ENCODE peak calls at places on chromosomes 1 and 21, in ten cellular contexts. One of them, this sample, is unnamed.

GRCh38 chr1:109024651-109025050 is 17.3 kb downstream of the WDR47 start:
- DNase-seq in mucosa of descending colon: no peak
- DNase-seq in anterior cingulate cortex: no peak
- DNase-seq in fibroblast of pulmonary artery: no peak
- DNase-seq in CD8-positive, alpha-beta memory T cell: no peak
- DNase-seq in hypothalamus: no peak
- DNase-seq in D341Med: no peak
- DNase-seq in AG09309: no peak
- DNase-seq in activated CD4-positive, alpha-beta T cell treated with anti-CD3 and anti-CD28 coated beads, Interleukin-2, amount 10 ng/mL, durations not matched to agents 7 days and 5 days: no peak
- DNase-seq in posterior cingulate gyrus: no peak
- DNase-seq in this sample: no peak

GRCh38 chr1:53051676-53052075 is 10.3 kb upstream of the PODN start:
- DNase-seq in mucosa of descending colon: no peak
- DNase-seq in anterior cingulate cortex: no peak
- DNase-seq in fibroblast of pulmonary artery: no peak
- DNase-seq in CD8-positive, alpha-beta memory T cell: no peak
- DNase-seq in hypothalamus: no peak
- DNase-seq in D341Med: no peak
- DNase-seq in AG09309: no peak
- DNase-seq in activated CD4-positive, alpha-beta T cell treated with anti-CD3 and anti-CD28 coated beads, Interleukin-2, amount 10 ng/mL, durations not matched to agents 7 days and 5 days: no peak
- DNase-seq in posterior cingulate gyrus: no peak
- DNase-seq in this sample: no peak

GRCh38 chr1:2290595-2291510 is 62.7 kb downstream of the SKI start:
- DNase-seq in mucosa of descending colon: peak
- DNase-seq in anterior cingulate cortex: peak
- DNase-seq in fibroblast of pulmonary artery: peak
- DNase-seq in CD8-positive, alpha-beta memory T cell: peak
- DNase-seq in hypothalamus: peak
- DNase-seq in D341Med: no peak
- DNase-seq in AG09309: peak
- DNase-seq in activated CD4-positive, alpha-beta T cell treated with anti-CD3 and anti-CD28 coated beads, Interleukin-2, amount 10 ng/mL, durations not matched to agents 7 days and 5 days: peak
- DNase-seq in posterior cingulate gyrus: peak
- DNase-seq in this sample: no peak

GRCh38 chr1:246577720-246578106 is 11.5 kb downstream of the CNST start:
- DNase-seq in mucosa of descending colon: no peak
- DNase-seq in anterior cingulate cortex: no peak
- DNase-seq in fibroblast of pulmonary artery: no peak
- DNase-seq in CD8-positive, alpha-beta memory T cell: no peak
- DNase-seq in hypothalamus: no peak
- DNase-seq in D341Med: no peak
- DNase-seq in AG09309: no peak
- DNase-seq in activated CD4-positive, alpha-beta T cell treated with anti-CD3 and anti-CD28 coated beads, Interleukin-2, amount 10 ng/mL, durations not matched to agents 7 days and 5 days: no peak
- DNase-seq in posterior cingulate gyrus: no peak
- DNase-seq in this sample: no peak

GRCh38 chr1:228014235-228014930 is 7.6 kb downstream of the WNT3A start:
- DNase-seq in mucosa of descending colon: no peak
- DNase-seq in anterior cingulate cortex: peak
- DNase-seq in fibroblast of pulmonary artery: peak
- DNase-seq in CD8-positive, alpha-beta memory T cell: no peak
- DNase-seq in hypothalamus: no peak
- DNase-seq in D341Med: peak
- DNase-seq in AG09309: no peak
- DNase-seq in activated CD4-positive, alpha-beta T cell treated with anti-CD3 and anti-CD28 coated beads, Interleukin-2, amount 10 ng/mL, durations not matched to agents 7 days and 5 days: no peak
- DNase-seq in posterior cingulate gyrus: peak
- DNase-seq in this sample: no peak

GRCh38 chr1:118963456-118964430 is 24.4 kb downstream of the TBX15 start:
- DNase-seq in mucosa of descending colon: no peak
- DNase-seq in anterior cingulate cortex: no peak
- DNase-seq in fibroblast of pulmonary artery: peak
- DNase-seq in CD8-positive, alpha-beta memory T cell: no peak
- DNase-seq in hypothalamus: no peak
- DNase-seq in D341Med: no peak
- DNase-seq in AG09309: peak
- DNase-seq in activated CD4-positive, alpha-beta T cell treated with anti-CD3 and anti-CD28 coated beads, Interleukin-2, amount 10 ng/mL, durations not matched to agents 7 days and 5 days: no peak
- DNase-seq in posterior cingulate gyrus: no peak
- DNase-seq in this sample: no peak

GRCh38 chr21:27134513-27134912 is 167.6 kb upstream of the ADAMTS5 start:
- DNase-seq in mucosa of descending colon: no peak
- DNase-seq in anterior cingulate cortex: no peak
- DNase-seq in fibroblast of pulmonary artery: peak
- DNase-seq in CD8-positive, alpha-beta memory T cell: no peak
- DNase-seq in hypothalamus: no peak
- DNase-seq in D341Med: no peak
- DNase-seq in AG09309: no peak
- DNase-seq in activated CD4-positive, alpha-beta T cell treated with anti-CD3 and anti-CD28 coated beads, Interleukin-2, amount 10 ng/mL, durations not matched to agents 7 days and 5 days: no peak
- DNase-seq in posterior cingulate gyrus: no peak
- DNase-seq in this sample: no peak

GRCh38 chr1:3007298-3008147 is 13.7 kb upstream of the ACTRT2 start:
- DNase-seq in mucosa of descending colon: no peak
- DNase-seq in anterior cingulate cortex: no peak
- DNase-seq in fibroblast of pulmonary artery: no peak
- DNase-seq in CD8-positive, alpha-beta memory T cell: no peak
- DNase-seq in hypothalamus: no peak
- DNase-seq in D341Med: no peak
- DNase-seq in AG09309: no peak
- DNase-seq in activated CD4-positive, alpha-beta T cell treated with anti-CD3 and anti-CD28 coated beads, Interleukin-2, amount 10 ng/mL, durations not matched to agents 7 days and 5 days: no peak
- DNase-seq in posterior cingulate gyrus: no peak
- DNase-seq in this sample: no peak

GRCh38 chr1:231420299-231420958 is 1.7 kb downstream of the EGLN1 start:
- DNase-seq in mucosa of descending colon: no peak
- DNase-seq in anterior cingulate cortex: no peak
- DNase-seq in fibroblast of pulmonary artery: peak
- DNase-seq in CD8-positive, alpha-beta memory T cell: no peak
- DNase-seq in hypothalamus: no peak
- DNase-seq in D341Med: no peak
- DNase-seq in AG09309: no peak
- DNase-seq in activated CD4-positive, alpha-beta T cell treated with anti-CD3 and anti-CD28 coated beads, Interleukin-2, amount 10 ng/mL, durations not matched to agents 7 days and 5 days: no peak
- DNase-seq in posterior cingulate gyrus: no peak
- DNase-seq in this sample: no peak

This sample was measured in WERI-Rb-1.